ENCODE peak calls at places on chromosomes 7 and 10, in eight cellular contexts. I, E, N, T, Q, A, F and P are unnamed samples.

GRCh38 chr7:107725138-107725740 is 18.7 kb upstream of the CBLL1 start:
- DNase-seq in I (peak; percentile 9), E (peak; percentile 67), N (peak; percentile 42), T (peak; percentile 33), Q (peak; percentile 51), A (peak; percentile 51), F (no peak), P (no peak)

GRCh38 chr7:45237788-45238461 is 80.3 kb downstream of the RAMP3 start:
- DNase-seq in I (no peak), E (no peak), N (no peak), T (no peak), Q (no peak), A (no peak), F (no peak), P (no peak)

GRCh38 chr10:133207627-133208026 is 22.4 kb upstream of the UTF1 start:
- DNase-seq in I (no peak), E (no peak), N (no peak), T (no peak), Q (no peak), A (no peak), F (no peak), P (no peak)

GRCh38 chr10:89414879-89415821 is 782 bp downstream of the IFIT5 start:
- DNase-seq in I (peak; percentile 14), E (peak; percentile 52), N (peak; percentile 33), T (peak; percentile 10), Q (peak; percentile 65), A (peak; percentile 67), F (peak; percentile 5), P (peak; percentile 87)

GRCh38 chr7:132919776-132920175 is 162.1 kb downstream of the CHCHD3 start:
- DNase-seq in I (no peak), E (no peak), N (no peak), T (no peak), Q (no peak), A (no peak), F (no peak), P (no peak)

GRCh38 chr10:113907166-113907565 is 52.7 kb downstream of the NHLRC2 start:
- DNase-seq in I (no peak), E (no peak), N (no peak), T (no peak), Q (no peak), A (no peak), F (no peak), P (no peak)

GRCh38 chr10:124354411-124355382 is 64.0 kb downstream of the OAT start:
- DNase-seq in I (no peak), E (peak; percentile 54), N (peak; percentile 15), T (peak; percentile 65), Q (peak; percentile 38), A (peak; percentile 89), F (no peak), P (peak; percentile 81)

GRCh38 chr7:5595545-5596045 is 172.0 kb upstream of the TNRC18 start:
- DNase-seq in I (no peak), E (peak; percentile 64), N (no peak), T (no peak), Q (no peak), A (peak; percentile 66), F (no peak), P (no peak)

GRCh38 chr10:4678023-4678950 is 147.7 kb upstream of the AKR1E2 start:
- DNase-seq in I (no peak), E (no peak), N (no peak), T (peak; percentile 52), Q (no peak), A (peak; percentile 49), F (no peak), P (no peak)

GRCh38 chr10:69636626-69637550 is 6.8 kb downstream of the FAM241B start:
- DNase-seq in I (no peak), E (no peak), N (no peak), T (no peak), Q (no peak), A (no peak), F (no peak), P (no peak)

GRCh38 chr10:128178319-128178937 is 52.2 kb upstream of the MKI67 start:
- DNase-seq in I (peak; percentile 15), E (peak; percentile 36), N (peak; percentile 9), T (no peak), Q (peak; percentile 59), A (peak; percentile 40), F (peak; percentile 20), P (no peak)

GRCh38 chr10:124534821-124535601 is 73.4 kb downstream of the LHPP start:
- DNase-seq in I (no peak), E (no peak), N (no peak), T (no peak), Q (no peak), A (no peak), F (no peak), P (no peak)

GRCh38 chr10:21694646-21695045 is 160.6 kb downstream of the MLLT10 start:
- DNase-seq in I (no peak), E (no peak), N (no peak), T (no peak), Q (no peak), A (no peak), F (no peak), P (no peak)

GRCh38 chr10:103265712-103266329 is 11.1 kb upstream of the INA start:
- DNase-seq in I (no peak), E (peak; percentile 46), N (peak; percentile 76), T (peak; percentile 61), Q (peak; percentile 51), A (peak; percentile 68), F (no peak), P (peak; percentile 87)

GRCh38 chr10:121988361-121989324 is at the start of gene TACC2:
- DNase-seq in I (no peak), E (no peak), N (no peak), T (no peak), Q (no peak), A (no peak), F (no peak), P (no peak)

GRCh38 chr10:15704581-15704968 is 15.1 kb downstream of the ITGA8 start:
- DNase-seq in I (no peak), E (no peak), N (no peak), T (no peak), Q (no peak), A (no peak), F (no peak), P (no peak)